ENCODE peak calls at places on chromosomes 4 and X, in nine cellular contexts. Q, P, B, M, Z, C, O, W and N are unnamed samples.

GRCh38 chr4:104642521-104642920 is 147.8 kb upstream of the CXXC4 start:
- DNase-seq in W (no peak), Q (no peak), C (no peak), P (no peak), O (no peak), M (no peak), B (no peak), Z (no peak), N (no peak)

GRCh38 chr4:106763044-106763443 is 273.1 kb downstream of the DKK2 start:
- DNase-seq in B (no peak), M (no peak), Z (no peak), Q (no peak), W (no peak), O (peak), C (peak), P (no peak), N (no peak)

GRCh38 chrX:129697204-129697829 is 41.5 kb upstream of the XPNPEP2 start:
- DNase-seq in Z (no peak), B (no peak), M (peak), Q (no peak), W (no peak), P (no peak), O (no peak), C (no peak), N (no peak)

GRCh38 chr4:89111833-89112563 is 665 bp downstream of the TIGD2 start:
- DNase-seq in C (peak), Z (no peak), W (no peak), B (no peak), O (peak), Q (no peak), M (no peak), P (peak), N (no peak)

GRCh38 chr4:101961144-101961543 is 170.6 kb downstream of the BANK1 start:
- DNase-seq in C (peak), Z (no peak), P (no peak), O (peak), Q (no peak), B (no peak), M (no peak), W (peak), N (no peak)

GRCh38 chr4:37902212-37902611 is 11.3 kb downstream of the TBC1D1 start:
- DNase-seq in Z (no peak), Q (no peak), P (no peak), W (no peak), M (no peak), O (no peak), C (no peak), B (no peak), N (no peak)

GRCh38 chr4:168585168-168586091 is 88.6 kb downstream of the PALLD start:
- DNase-seq in Z (peak), O (peak), B (no peak), P (peak), M (peak), W (peak), C (peak), Q (peak), N (no peak)

GRCh38 chr4:71659979-71660378 is 123.9 kb downstream of the GC start:
- DNase-seq in C (no peak), Z (no peak), M (no peak), P (no peak), B (no peak), W (no peak), Q (no peak), O (no peak), N (no peak)

GRCh38 chrX:12497832-12498591 is 293.2 kb upstream of the PRPS2 start:
- DNase-seq in C (no peak), P (no peak), Z (no peak), O (no peak), W (no peak), Q (no peak), B (no peak), M (peak), N (no peak)

GRCh38 chr4:4480685-4481393 is 61.0 kb downstream of the STX18 start:
- DNase-seq in Z (no peak), Q (no peak), M (peak), B (no peak), W (no peak), C (peak), O (peak), P (no peak), N (no peak)

GRCh38 chrX:38668788-38669187 is 107.4 kb downstream of the TSPAN7 start:
- DNase-seq in C (no peak), B (no peak), Q (no peak), Z (no peak), M (no peak), O (no peak), P (no peak), W (no peak), N (no peak)

GRCh38 chr4:47451657-47452056 is 11.8 kb downstream of the COMMD8 start:
- DNase-seq in O (peak), P (peak), M (no peak), W (no peak), B (no peak), Z (no peak), C (peak), Q (no peak), N (no peak)

GRCh38 chr4:37389967-37390580 is 145.5 kb downstream of the NWD2 start:
- DNase-seq in M (peak), B (no peak), O (peak), C (peak), Q (no peak), P (no peak), W (peak), Z (no peak), N (peak)

GRCh38 chr4:87326460-87326859 is 3.8 kb upstream of the HSD17B13 start:
- DNase-seq in M (no peak), B (no peak), Q (no peak), W (no peak), Z (no peak), P (no peak), C (no peak), O (no peak), N (no peak)

GRCh38 chr4:1870328-1870577 is 940 bp upstream of the NSD2 start:
- DNase-seq in M (peak), C (peak), B (peak), W (peak), P (no peak), Q (peak), O (peak), Z (peak), N (peak)

GRCh38 chrX:111244238-111244750 is 26.0 kb downstream of the CAPN6 start:
- DNase-seq in P (no peak), O (peak), B (no peak), M (peak), C (peak), Z (no peak), W (peak), Q (no peak), N (no peak)

GRCh38 chr4:184417802-184418511 is 56.4 kb downstream of the IRF2 start:
- DNase-seq in Q (no peak), O (peak), W (peak), B (peak), P (peak), M (no peak), Z (no peak), C (peak), N (no peak)

GRCh38 chr4:91427171-91427570 is 876.6 kb upstream of the GRID2 start:
- DNase-seq in O (no peak), P (no peak), Z (no peak), B (no peak), Q (no peak), C (no peak), W (peak), M (no peak), N (no peak)

GRCh38 chr4:76956961-76957738 is 7.6 kb downstream of the SEPTIN11 start:
- DNase-seq in Q (no peak), P (no peak), Z (no peak), C (no peak), W (no peak), O (peak), M (no peak), B (no peak), N (no peak)

GRCh38 chr4:119810001-119810400 is 181.4 kb upstream of the PDE5A start:
- DNase-seq in B (no peak), W (no peak), O (peak), M (no peak), P (no peak), Q (no peak), C (no peak), Z (no peak), N (no peak)

GRCh38 chrX:45266456-45266855 is 65.8 kb upstream of the DIPK2B start:
- DNase-seq in M (no peak), B (no peak), W (no peak), Q (no peak), C (no peak), P (no peak), Z (no peak), O (no peak), N (no peak)

GRCh38 chr4:150583287-150584197 is 1.6 kb downstream of the MAB21L2 start:
- DNase-seq in B (no peak), M (no peak), O (no peak), P (no peak), W (no peak), C (peak), Z (no peak), Q (no peak), N (no peak)

GRCh38 chr4:113908829-113909228 is 70.6 kb downstream of the ARSJ start:
- DNase-seq in Q (no peak), B (no peak), Z (no peak), O (peak), C (peak), P (no peak), W (no peak), M (peak), N (no peak)

GRCh38 chrX:15292861-15293260 is 22.6 kb downstream of the ASB11 start:
- DNase-seq in W (no peak), C (no peak), Q (no peak), P (no peak), B (no peak), M (no peak), Z (no peak), O (no peak), N (no peak)

GRCh38 chr4:1328267-1329155 is 18.5 kb upstream of the UVSSA start:
- DNase-seq in O (no peak), Q (no peak), M (no peak), W (no peak), Z (no peak), B (no peak), C (no peak), P (no peak), N (no peak)

GRCh38 chrX:21766101-21766500 is 8.2 kb upstream of the SMPX start:
- DNase-seq in M (no peak), O (no peak), C (no peak), Q (no peak), B (no peak), W (no peak), P (no peak), Z (no peak), N (no peak)

DNA sequence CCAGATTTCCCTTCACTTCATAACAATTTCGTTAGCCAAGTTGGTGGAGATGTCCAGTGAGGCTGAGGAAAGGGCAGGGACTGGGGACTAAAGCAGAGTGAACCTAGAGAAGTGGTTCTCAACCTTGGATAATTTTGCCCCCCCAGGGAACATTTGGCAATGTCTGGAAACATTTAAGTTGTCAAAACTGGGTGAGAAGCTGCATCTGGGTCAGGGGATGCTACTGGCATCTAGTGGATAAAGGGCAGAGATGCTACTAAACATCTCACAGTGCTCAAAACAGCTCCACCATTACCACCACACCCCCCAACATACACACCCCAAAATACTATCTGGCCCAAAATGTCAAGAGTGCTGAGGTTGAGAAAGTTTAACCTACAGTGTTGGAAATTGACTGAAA is 32.0 kb upstream of the FGF16 start:
- DNase-seq in B (no peak), Q (no peak), Z (no peak), W (no peak), P (no peak), C (no peak), O (peak), M (no peak), N (no peak)
- TF ChIP-seq CTCF in B (no peak), Q (no peak), Z (no peak), W (peak), P (no peak), C (peak), O (no peak), M (peak), N (peak)

DNA sequence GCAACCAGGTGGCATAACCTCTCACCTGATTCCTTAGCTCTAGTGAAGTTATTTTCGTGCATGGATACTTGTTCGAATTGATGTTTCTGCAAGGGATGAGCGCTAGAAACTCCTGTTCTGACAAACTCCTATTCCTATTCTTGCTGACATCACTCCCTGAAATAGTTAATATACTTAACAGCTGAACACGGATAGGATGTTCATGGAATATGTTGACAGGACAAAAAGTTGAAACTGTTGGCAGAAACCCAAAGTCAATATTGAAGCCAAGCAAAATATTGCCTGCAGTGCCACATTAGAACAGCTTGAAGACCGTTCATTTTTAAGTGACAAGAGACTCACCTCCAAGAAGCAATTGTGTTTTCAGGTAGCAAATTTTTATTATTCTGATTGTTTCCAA is at the start of gene KLKB1:
- DNase-seq in P (no peak), M (no peak), Z (no peak), W (no peak), Q (no peak), B (no peak), O (no peak), C (peak), N (no peak)
- H3K4me3 ChIP-seq in P (no peak), M (no peak), Z (peak), W (no peak), Q (no peak), B (no peak), O (peak), C (no peak), N (no peak)

DNA sequence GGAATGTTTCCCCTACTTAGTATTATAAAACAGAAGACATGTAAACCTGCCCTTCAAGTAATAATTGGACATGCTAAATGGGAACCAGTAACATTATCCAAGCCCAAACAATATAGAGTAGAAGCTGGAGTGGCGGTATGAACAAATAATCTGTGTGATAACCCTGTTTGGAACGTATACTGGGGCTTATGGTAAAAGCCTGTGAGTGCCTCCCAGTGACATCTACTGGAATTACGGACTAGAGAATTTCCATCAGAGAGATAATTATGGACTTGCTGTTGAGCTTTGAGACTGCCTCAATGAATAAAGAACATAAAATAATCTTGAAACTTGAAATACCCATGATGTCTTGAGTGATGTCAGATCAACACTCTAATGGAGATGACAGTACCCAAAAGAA is 406.3 kb upstream of the GRIA3 start:
- DNase-seq in B (no peak), O (peak), C (peak), Z (no peak), Q (no peak), M (no peak), W (no peak), P (no peak), N (no peak)
- TF ChIP-seq CTCF in B (no peak), O (no peak), C (no peak), Z (no peak), Q (no peak), M (no peak), W (no peak), P (no peak), N (no peak)

GRCh38 chr4:10045481-10045880 is 24.2 kb upstream of the SLC2A9 start:
- DNase-seq in Q (no peak), Z (no peak), O (peak), W (peak), C (peak), M (no peak), B (no peak), P (no peak), N (no peak)
- H3K4me3 ChIP-seq in Q (no peak), Z (no peak), O (no peak), W (peak), C (no peak), M (no peak), B (no peak), P (no peak), N (no peak)

GRCh38 chr4:8410641-8411271 is 29.8 kb downstream of the ACOX3 start:
- DNase-seq in M (no peak), W (peak), C (peak), B (no peak), O (peak), Q (no peak), Z (no peak), P (no peak), N (no peak)
- TF ChIP-seq CTCF in M (no peak), W (peak), C (peak), B (no peak), O (peak), Q (no peak), Z (no peak), P (peak), N (no peak)

DNA sequence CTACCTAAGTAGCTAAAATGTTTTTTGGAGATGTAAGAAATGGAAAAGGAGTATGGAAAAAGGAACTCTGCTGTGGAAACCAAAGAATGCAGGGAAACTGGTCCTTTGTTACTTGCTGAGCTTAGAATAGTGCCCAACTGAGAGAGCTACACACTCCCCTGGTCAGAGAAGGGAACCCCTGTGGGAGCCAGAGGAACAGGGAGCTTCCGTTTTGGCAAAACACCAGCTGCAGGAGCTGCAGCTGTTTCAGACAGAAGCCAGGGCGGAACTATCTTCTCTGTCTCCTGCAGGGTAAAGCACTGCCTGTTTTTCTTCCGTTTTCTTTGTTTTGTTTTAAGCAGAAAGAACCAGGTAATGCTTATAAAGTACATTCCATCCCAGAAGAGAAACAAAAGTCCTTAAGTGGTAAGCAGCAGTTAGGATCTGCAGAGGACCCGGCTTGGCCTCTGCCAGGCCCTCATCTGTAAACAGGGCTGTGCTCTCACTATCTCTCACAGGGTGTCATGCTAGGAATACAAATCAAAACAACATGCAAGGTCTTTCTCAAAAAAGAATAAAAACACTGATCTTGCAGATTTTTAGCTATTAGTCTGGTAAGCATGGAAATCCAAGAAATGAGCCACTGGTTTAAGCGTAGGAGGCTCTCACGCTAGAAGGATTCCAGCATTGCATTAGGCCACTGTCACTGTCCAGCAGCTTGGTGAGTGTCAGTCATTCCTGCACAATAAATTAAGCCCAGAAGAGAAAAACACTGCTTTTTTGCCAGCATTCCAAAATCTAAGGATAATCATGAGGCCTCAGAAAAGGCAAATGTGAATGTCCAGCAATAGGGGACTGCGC is 76.1 kb downstream of the CHST7 start:
- DNase-seq in O (peak), Z (no peak), P (no peak), C (peak), Q (no peak), B (no peak), W (no peak), M (peak), N (no peak)
- H3K4me3 ChIP-seq in O (no peak), Z (no peak), P (no peak), C (no peak), Q (no peak), B (no peak), W (no peak), M (no peak), N (no peak)

GRCh38 chrX:23079347-23079746 is 79.6 kb downstream of the DDX53 start:
- DNase-seq in Z (no peak), M (no peak), Q (no peak), W (no peak), B (no peak), C (no peak), O (no peak), P (no peak), N (no peak)
- TF ChIP-seq CTCF in Z (no peak), M (peak), Q (no peak), W (no peak), B (no peak), C (no peak), O (no peak), P (no peak), N (no peak)

GRCh38 chr4:13528823-13529129 is 15.5 kb downstream of the NKX3-2 start:
- DNase-seq in P (no peak), Q (no peak), W (no peak), Z (no peak), B (no peak), C (no peak), O (no peak), M (no peak), N (no peak)

GRCh38 chr4:13526658-13527057 is 17.6 kb downstream of the NKX3-2 start:
- DNase-seq in P (no peak), C (no peak), O (no peak), Q (no peak), Z (no peak), M (no peak), W (no peak), B (no peak), N (no peak)

GRCh38 chr4:13529130-13529919 is 15.0 kb downstream of the NKX3-2 start:
- DNase-seq in O (peak), Q (no peak), M (no peak), P (no peak), B (no peak), W (no peak), C (no peak), Z (no peak), N (no peak)

GRCh38 chr4:13527192-13527982 is 16.9 kb downstream of the NKX3-2 start:
- DNase-seq in B (no peak), Q (no peak), Z (no peak), M (no peak), O (peak), P (no peak), W (no peak), C (no peak), N (no peak)

GRCh38 chr4:13527983-13528822 is 16.1 kb downstream of the NKX3-2 start:
- DNase-seq in Z (no peak), Q (no peak), O (peak), C (no peak), M (peak), P (no peak), W (no peak), B (no peak), N (peak)
- H3K4me3 ChIP-seq in Z (no peak), Q (peak), O (no peak), C (no peak), M (peak), P (no peak), W (no peak), B (no peak), N (peak)